ENCODE peak calls at places on chromosomes 13 and 19, in five cellular contexts. K is IMR-90, L is neuronal stem cell, H is H9, Q is mesendoderm. T is an unnamed sample.

GRCh38 chr13:96218475-96218874 is 128.6 kb downstream of the HS6ST3 start:
- DNase-seq in L (no peak), Q (no peak), H (no peak), K (no peak), T (no peak)

GRCh38 chr13:41398494-41399190 is 58.7 kb upstream of the RGCC start:
- DNase-seq in K (no peak), H (no peak), Q (no peak), L (no peak), T (no peak)

GRCh38 chr19:5150331-5150901 is 181.5 kb downstream of the KDM4B start:
- DNase-seq in H (peak; percentile 35), L (no peak), Q (no peak), K (no peak), T (no peak)

GRCh38 chr19:11964858-11965645 is at the start of gene ZNF763:
- DNase-seq in K (peak; percentile 75), L (peak; percentile 93), Q (peak; percentile 98), H (peak; percentile 97), T (peak; percentile 91)

GRCh38 chr13:19888799-19889198 is 25.4 kb upstream of the ZMYM5 start:
- DNase-seq in Q (no peak), K (peak; percentile 38), L (no peak), H (no peak), T (peak; percentile 28)

GRCh38 chr13:95154441-95154886 is 146.8 kb downstream of the ABCC4 start:
- DNase-seq in K (no peak), L (no peak), H (no peak), Q (no peak), T (no peak)

GRCh38 chr19:5993516-5994406 is 15.8 kb upstream of the RANBP3 start:
- DNase-seq in L (no peak), K (no peak), Q (no peak), H (no peak), T (no peak)

GRCh38 chr19:13830761-13831481 is 35.7 kb downstream of the ZSWIM4 start:
- DNase-seq in H (no peak), K (no peak), Q (no peak), L (no peak), T (peak; percentile 89)

GRCh38 chr13:46179576-46180368 is 2.2 kb downstream of the LCP1 start:
- DNase-seq in Q (no peak), H (no peak), L (no peak), K (no peak), T (no peak)

GRCh38 chr13:34913040-34913439 is 29.0 kb upstream of the NBEA start:
- DNase-seq in Q (peak; percentile 84), L (peak; percentile 27), K (no peak), H (peak; percentile 76), T (no peak)

GRCh38 chr13:102236830-102237621 is 164.8 kb downstream of the FGF14 start:
- DNase-seq in Q (no peak), K (no peak), L (no peak), H (no peak), T (no peak)

GRCh38 chr13:84896128-84896527 is 903.1 kb downstream of the SLITRK6 start:
- DNase-seq in Q (peak; percentile 63), K (peak; percentile 61), L (peak; percentile 55), H (no peak), T (peak; percentile 67)

GRCh38 chr13:29507356-29507755 is 88.1 kb downstream of the SLC7A1 start:
- DNase-seq in K (no peak), L (no peak), H (no peak), Q (no peak), T (no peak)

GRCh38 chr13:43664700-43665191 is 122.0 kb downstream of the ENOX1 start:
- DNase-seq in H (no peak), K (peak; percentile 74), L (no peak), Q (peak; percentile 65), T (peak; percentile 69)

GRCh38 chr19:51131780-51132680 is 7.3 kb downstream of the SIGLEC9 start:
- DNase-seq in K (peak; percentile 38), L (no peak), Q (peak; percentile 38), H (no peak), T (peak; percentile 92)

GRCh38 chr19:14440049-14440448 is 6.9 kb downstream of the PKN1 start:
- DNase-seq in H (no peak), Q (no peak), L (no peak), K (no peak), T (no peak)

GRCh38 chr13:111566567-111566966 is 246.1 kb downstream of the TEX29 start:
- DNase-seq in Q (no peak), K (no peak), H (no peak), L (no peak), T (no peak)

GRCh38 chr19:47232422-47233211 is 1.6 kb upstream of the BBC3 start:
- DNase-seq in Q (no peak), H (no peak), L (no peak), K (peak; percentile 82), T (peak; percentile 95)

GRCh38 chr13:98207411-98207810 is 30.3 kb upstream of the RNF113B start:
- DNase-seq in L (no peak), K (peak; percentile 55), Q (no peak), H (no peak), T (peak; percentile 71)

GRCh38 chr19:13164370-13165090 is 14.3 kb downstream of the IER2 start:
- DNase-seq in K (peak; percentile 61), H (peak; percentile 100), Q (peak; percentile 99), L (peak; percentile 80), T (peak; percentile 65)

GRCh38 chr19:2150794-2151338 is 500 bp downstream of the AP3D1 start:
- DNase-seq in K (no peak), H (no peak), Q (peak; percentile 30), L (no peak), T (peak; percentile 20)

GRCh38 chr19:2058570-2059421 is 7.8 kb upstream of the MKNK2 start:
- DNase-seq in Q (no peak), K (no peak), H (no peak), L (no peak), T (no peak)

GRCh38 chr13:112456138-112457056 is 80.2 kb downstream of the SPACA7 start:
- DNase-seq in Q (no peak), K (no peak), H (peak; percentile 17), L (no peak), T (no peak)

DNA sequence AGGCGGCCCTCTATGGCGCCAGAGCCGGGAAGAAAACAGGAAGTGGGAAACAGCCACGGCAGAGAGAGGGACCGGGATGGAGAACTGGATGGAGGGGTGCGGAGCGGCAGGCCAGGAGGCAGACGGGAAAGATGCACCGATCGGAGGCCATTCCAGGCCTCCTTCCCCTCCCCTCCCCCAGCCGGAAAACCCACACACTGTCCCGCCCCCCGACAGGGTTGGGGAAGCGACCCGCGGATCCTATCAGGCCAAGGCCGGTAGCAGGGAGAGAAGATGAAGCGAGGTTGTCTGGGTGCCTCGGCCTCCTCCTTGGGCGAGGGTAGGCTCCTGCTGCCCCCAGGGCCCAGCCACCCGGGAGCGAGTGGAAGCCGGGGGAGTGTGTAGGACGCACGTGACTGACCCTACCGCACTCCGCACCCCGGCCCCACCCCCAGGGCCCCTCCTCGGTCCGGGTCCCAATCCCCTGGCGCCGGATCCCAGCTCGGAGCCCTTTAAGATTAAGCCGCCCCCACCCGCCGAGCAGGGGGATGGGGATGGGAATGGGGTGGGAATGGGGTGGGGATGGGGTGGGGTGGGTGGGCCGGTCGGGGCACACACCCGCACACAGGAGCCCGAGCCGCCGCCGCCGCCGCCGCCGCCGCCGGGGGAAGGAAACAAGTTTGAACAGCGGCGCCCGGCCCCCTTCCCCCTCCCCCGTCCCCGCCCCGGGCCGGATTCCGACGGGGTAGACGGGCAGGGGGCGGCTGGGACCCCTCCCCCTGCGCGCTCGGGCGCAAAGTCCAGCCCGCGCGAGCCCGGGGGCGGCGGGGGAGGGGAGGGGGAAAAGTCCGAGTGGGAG is 1.5 kb downstream of the ERF start:
- DNase-seq in K (peak; percentile 26), L (peak; percentile 73), Q (peak; percentile 87), H (peak; percentile 75), T (peak; percentile 68)
- H2BK5ac ChIP-seq in K (peak overlapping the region; percentile 92), L (peak overlapping the region; percentile 100), Q (peak overlapping the region; percentile 78), H (no peak overlapping the region), T (peak overlapping the region; percentile 74)

GRCh38 chr13:73220966-73221720 is 162.3 kb downstream of the KLF5 start:
- DNase-seq in Q (peak; percentile 83), L (no peak), H (no peak), K (peak; percentile 41), T (peak; percentile 19)
- H4K8ac ChIP-seq in Q (no peak overlapping the region), L (no peak overlapping the region), H (no peak overlapping the region), K (no peak overlapping the region), T (no peak overlapping the region)

DNA sequence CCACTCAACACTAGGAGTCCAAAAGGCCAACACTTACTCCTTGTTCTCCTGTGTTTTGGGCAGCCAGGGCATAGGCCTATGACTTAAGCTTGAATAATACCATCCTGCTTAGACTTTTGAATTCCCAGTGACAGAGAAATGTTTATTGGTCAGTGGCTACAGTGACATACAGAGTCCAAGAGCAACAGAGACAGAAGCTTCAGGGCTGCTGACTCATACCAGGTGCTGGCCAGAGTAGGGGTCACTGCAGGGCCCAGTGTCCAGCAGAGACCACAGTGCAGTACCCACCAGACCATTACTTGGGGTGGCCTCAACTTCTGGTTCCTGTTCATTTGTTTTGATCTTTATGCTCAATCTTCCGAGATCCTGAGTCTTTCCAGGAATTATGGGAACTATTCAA is 6.0 kb upstream of the FREM2 start:
- DNase-seq in H (no peak), K (no peak), L (no peak), Q (no peak), T (peak; percentile 11)
- H2BK5ac ChIP-seq in H (no peak overlapping the region), K (no peak overlapping the region), L (no peak overlapping the region), Q (no peak overlapping the region), T (no peak overlapping the region)

DNA sequence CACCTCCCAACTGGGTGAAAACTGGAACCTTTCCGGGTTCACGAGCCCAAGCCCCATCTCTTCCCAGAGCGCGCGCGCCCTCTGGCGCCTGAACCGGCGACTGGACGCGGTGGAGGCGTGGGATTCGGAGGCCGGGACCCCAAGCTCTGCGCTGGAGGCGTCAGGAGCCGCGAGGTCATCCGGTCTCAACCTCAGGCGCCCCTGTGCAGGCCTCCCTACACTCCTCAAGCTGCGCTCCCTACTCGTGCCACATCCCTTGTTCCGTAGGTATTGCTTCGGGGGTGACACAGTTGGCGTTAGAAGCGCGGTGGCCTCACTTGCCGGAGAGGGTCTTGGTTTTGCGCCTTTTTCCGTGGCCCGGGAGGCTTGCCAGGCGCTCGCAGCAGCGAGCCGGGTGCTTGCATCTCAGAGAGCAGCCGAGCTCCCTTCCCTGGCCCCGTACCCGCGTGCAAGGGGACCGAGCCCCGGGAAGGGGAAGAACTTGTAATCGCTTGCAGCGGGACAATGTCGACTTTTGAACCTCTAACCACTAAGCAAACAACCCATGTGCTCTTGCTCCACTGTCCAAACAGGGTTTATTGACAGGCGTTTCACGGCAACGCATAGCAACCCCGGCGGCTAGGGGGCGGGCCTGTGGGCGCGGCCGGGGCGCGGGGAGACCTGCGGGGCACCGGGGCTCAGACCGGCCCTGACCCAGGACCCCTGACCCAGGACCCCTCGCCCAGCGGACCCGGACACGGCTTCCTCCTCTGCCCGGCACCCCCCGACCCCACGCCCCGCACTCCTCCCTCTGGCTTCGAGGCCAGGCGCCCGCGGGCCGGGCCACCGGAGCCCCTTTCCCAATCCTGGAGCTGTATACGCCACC is 8.5 kb downstream of the CDX2 start:
- DNase-seq in Q (peak; percentile 86), K (no peak), L (no peak), H (peak; percentile 85), T (peak; percentile 85)
- H4K8ac ChIP-seq in Q (no peak overlapping the region), K (no peak overlapping the region), L (no peak overlapping the region), H (no peak overlapping the region), T (no peak overlapping the region)

GRCh38 chr19:28303502-28303901 is 909.4 kb downstream of the UQCRFS1 start:
- DNase-seq in H (no peak), K (no peak), Q (peak; percentile 57), L (no peak), T (no peak)

GRCh38 chr19:28296506-28296905 is 916.4 kb downstream of the UQCRFS1 start:
- DNase-seq in Q (no peak), K (no peak), H (no peak), L (no peak), T (no peak)

GRCh38 chr19:28294395-28294794 is 918.6 kb downstream of the UQCRFS1 start:
- DNase-seq in K (no peak), H (no peak), L (no peak), Q (peak; percentile 41), T (no peak)

GRCh38 chr19:28297036-28297435 is 915.9 kb downstream of the UQCRFS1 start:
- DNase-seq in K (no peak), L (no peak), H (no peak), Q (no peak), T (no peak)

GRCh38 chr19:28299649-28300048 is 913.3 kb downstream of the UQCRFS1 start:
- DNase-seq in H (no peak), K (no peak), L (no peak), Q (no peak), T (no peak)
- H2BK5ac ChIP-seq in H (no peak overlapping the region), K (no peak overlapping the region), L (no peak overlapping the region), Q (no peak overlapping the region), T (no peak overlapping the region)

T was measured in mesenchymal stem cell.